ENCODE peak calls at places on chromosomes 12 and 14, in seven cellular contexts. N is transverse colon, M is sigmoid colon, Z is upper lobe of left lung, H is SK-N-SH, T is suprapubic skin, X is H1. I is an unnamed sample.

GRCh38 chr12:89081709-89082108 is 270.6 kb downstream of the DUSP6 start:
- DNase-seq in N (no peak), T (no peak), M (no peak), H (no peak), Z (no peak), X (no peak), I (no peak)

GRCh38 chr12:7101047-7101693 is 7.8 kb downstream of the C1RL start:
- DNase-seq in Z (no peak), T (peak), H (no peak), M (peak), X (no peak), N (no peak), I (no peak)

GRCh38 chr14:29926701-29927595 is 699 bp downstream of the PRKD1 start:
- DNase-seq in T (no peak), H (peak), X (no peak), N (peak), M (peak), Z (peak), I (peak)

GRCh38 chr14:75138492-75138891 is 11.6 kb upstream of the NEK9 start:
- DNase-seq in X (no peak), M (no peak), Z (no peak), H (no peak), N (no peak), T (no peak), I (no peak)

GRCh38 chr12:58955849-58956248 is 35.5 kb upstream of the LRIG3 start:
- DNase-seq in M (no peak), H (no peak), X (no peak), Z (no peak), N (no peak), T (no peak), I (no peak)

GRCh38 chr12:57476162-57476992 is 3.3 kb downstream of the ARHGAP9 start:
- DNase-seq in Z (peak), T (no peak), M (no peak), H (no peak), N (peak), X (no peak), I (peak)

GRCh38 chr14:36503771-36504741 is 16.0 kb downstream of the NKX2-1 start:
- DNase-seq in T (no peak), M (no peak), H (peak), X (no peak), Z (peak), N (no peak), I (no peak)

GRCh38 chr14:72909163-72909562 is 15.3 kb upstream of the DPF3 start:
- DNase-seq in M (no peak), X (no peak), Z (no peak), T (no peak), N (no peak), H (no peak), I (no peak)

GRCh38 chr12:78284417-78284816 is 453.7 kb downstream of the NAV3 start:
- DNase-seq in N (no peak), H (no peak), Z (no peak), T (no peak), X (no peak), M (no peak), I (no peak)

GRCh38 chr12:122871851-122872785 is 23.8 kb downstream of the VPS37B start:
- DNase-seq in M (peak), Z (no peak), H (peak), N (peak), X (peak), T (peak), I (peak)

GRCh38 chr14:91237219-91237618 is 7.3 kb downstream of the GPR68 start:
- DNase-seq in T (no peak), H (no peak), N (no peak), Z (no peak), M (no peak), X (no peak), I (no peak)

GRCh38 chr14:71372411-71372838 is 465.2 kb downstream of the PCNX1 start:
- DNase-seq in N (no peak), T (no peak), X (no peak), H (no peak), M (no peak), Z (no peak), I (no peak)

GRCh38 chr14:101508196-101508947 is 52.9 kb upstream of the DIO3 start:
- DNase-seq in M (peak), T (peak), H (no peak), Z (no peak), X (no peak), N (peak), I (no peak)

GRCh38 chr14:96275182-96276112 is 19.4 kb downstream of the BDKRB1 start:
- DNase-seq in N (peak), H (peak), X (no peak), Z (peak), M (peak), T (no peak), I (peak)

GRCh38 chr12:9798008-9798619 is 29.2 kb upstream of the KLRF1 start:
- DNase-seq in T (no peak), X (peak), M (no peak), N (peak), Z (no peak), H (no peak), I (peak)

GRCh38 chr12:21775130-21775920 is 819 bp upstream of the KCNJ8 start:
- DNase-seq in N (no peak), X (no peak), M (no peak), Z (no peak), T (no peak), H (peak), I (no peak)

GRCh38 chr14:22047105-22047504 is 373.5 kb upstream of the OR4E1 start:
- DNase-seq in M (no peak), T (no peak), Z (no peak), H (no peak), X (no peak), N (no peak), I (no peak)

GRCh38 chr12:124720687-124721500 is 142.8 kb downstream of the SCARB1 start:
- DNase-seq in X (no peak), M (peak), H (peak), N (peak), T (no peak), Z (no peak), I (peak)
- TF ChIP-seq EP300 in X (no peak), M (peak), H (peak), N (peak), T (no peak), Z (peak), I (peak)

GRCh38 chr12:3137268-3137761 is 60.1 kb downstream of the TSPAN9 start:
- DNase-seq in T (no peak), Z (no peak), H (peak), N (no peak), X (no peak), M (no peak), I (no peak)
- TF ChIP-seq POLR2AphosphoS5 in T (no peak), Z (no peak), H (no peak), N (no peak), X (no peak), M (no peak), I (no peak)

DNA sequence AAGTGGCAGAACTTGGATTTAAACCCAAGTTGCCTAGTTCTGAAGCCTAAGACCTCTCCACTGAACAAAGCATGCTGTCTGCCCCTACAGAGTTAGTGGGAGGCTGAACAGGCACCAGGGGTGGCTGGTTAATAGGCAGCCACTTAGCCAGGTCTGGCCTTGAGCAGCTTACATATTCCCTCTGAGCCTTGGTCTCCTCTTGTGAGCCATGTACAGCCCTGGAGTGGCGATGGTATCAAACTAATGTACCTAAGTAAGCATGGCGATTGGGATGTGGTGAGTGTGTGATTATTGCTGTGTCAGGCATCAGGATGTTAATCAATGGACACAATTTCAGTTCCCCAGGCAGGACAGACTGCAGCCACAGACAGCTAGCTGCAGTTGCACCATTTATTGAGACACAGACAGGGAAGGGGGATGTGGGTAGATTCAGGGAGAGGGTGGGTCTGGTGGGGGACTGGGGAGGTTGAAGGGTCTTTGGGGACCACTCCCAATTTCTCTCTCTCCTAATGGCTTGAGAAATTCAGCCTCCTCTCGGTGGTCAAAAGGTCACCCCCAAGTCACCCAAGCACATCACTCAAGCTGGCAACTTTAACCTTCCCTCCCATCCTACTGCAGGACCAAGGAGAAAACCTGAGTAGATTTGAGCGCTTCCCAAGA is 7.3 kb upstream of the KRT4 start:
- DNase-seq in N (no peak), H (no peak), Z (no peak), X (no peak), T (no peak), M (no peak), I (no peak)
- TF ChIP-seq CTCF in N (no peak), H (no peak), Z (no peak), X (no peak), T (no peak), M (no peak), I (no peak)

GRCh38 chr14:99781853-99782610 is 11.2 kb upstream of the EML1 start:
- DNase-seq in M (no peak), N (no peak), T (no peak), X (no peak), H (no peak), Z (no peak), I (no peak)

GRCh38 chr14:99781091-99781490 is 12.1 kb upstream of the EML1 start:
- DNase-seq in T (peak), Z (no peak), M (no peak), N (no peak), X (no peak), H (no peak), I (no peak)

GRCh38 chr14:99786423-99787051 is 6.7 kb upstream of the EML1 start:
- DNase-seq in N (no peak), M (no peak), T (peak), X (no peak), H (no peak), Z (no peak), I (no peak)

GRCh38 chr14:99780690-99781089 is 12.5 kb upstream of the EML1 start:
- DNase-seq in T (peak), X (no peak), Z (no peak), N (no peak), H (no peak), M (no peak), I (no peak)

GRCh38 chr14:99784508-99784907 is 8.7 kb upstream of the EML1 start:
- DNase-seq in T (peak), X (no peak), Z (no peak), H (no peak), N (no peak), M (no peak), I (no peak)
- TF ChIP-seq EP300 in T (no peak), X (no peak), Z (no peak), H (no peak), N (no peak), M (no peak), I (no peak)

DNA sequence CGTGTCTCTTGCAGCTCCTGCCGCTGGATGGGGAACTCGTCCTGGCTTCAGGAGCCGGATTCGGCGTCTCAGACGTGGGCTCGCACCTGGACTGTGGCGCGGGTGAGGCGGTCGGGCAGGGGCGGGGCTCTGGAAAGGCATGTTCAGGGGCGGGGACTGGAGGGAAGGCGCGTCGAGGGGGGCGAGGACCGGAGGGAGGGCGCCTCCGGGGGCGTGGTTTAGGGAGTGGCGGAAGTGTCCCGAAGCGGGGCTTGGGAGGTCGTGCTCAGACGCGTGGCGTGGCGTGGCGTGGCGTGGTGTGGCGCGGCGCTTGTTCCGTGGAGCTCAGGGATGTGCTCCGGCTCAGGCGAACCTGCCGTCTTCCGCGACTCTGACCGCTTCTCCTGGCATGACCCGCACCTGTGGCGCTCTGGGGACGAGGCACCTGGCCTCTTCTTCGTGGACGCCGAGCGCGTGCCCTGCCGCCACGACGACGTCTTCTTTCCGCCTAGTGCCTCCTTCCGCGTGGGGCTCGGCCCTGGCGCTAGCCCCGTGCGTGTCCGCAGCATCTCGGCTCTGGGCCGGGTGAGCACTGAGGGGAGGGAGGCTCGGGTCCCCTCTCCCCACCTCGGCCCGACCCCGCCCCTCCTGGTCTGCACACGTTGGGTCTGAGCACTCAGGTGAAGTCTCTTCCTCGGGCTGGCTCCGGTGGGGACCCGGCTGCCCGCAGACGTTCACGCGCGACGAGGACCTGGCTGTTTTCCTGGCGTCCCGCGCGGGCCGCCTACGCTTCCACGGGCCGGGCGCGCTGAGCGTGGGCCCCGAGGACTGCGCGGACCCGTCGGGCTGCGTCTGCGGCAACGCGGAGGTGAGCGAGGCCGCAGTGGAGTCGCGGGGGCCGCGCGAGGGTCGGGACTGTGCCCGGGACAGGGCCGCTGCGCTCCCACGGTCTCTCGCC is 6.2 kb downstream of the AMN start:
- DNase-seq in T (peak), H (no peak), X (no peak), N (peak), Z (peak), M (no peak), I (peak)
- TF ChIP-seq POLR2AphosphoS5 in T (no peak), H (no peak), X (no peak), N (peak), Z (peak), M (no peak), I (no peak)

I was measured in stomach.